ENCODE peak calls at places on chromosomes 13 and 19, in ten cellular contexts. One of them, this sample, is unnamed.
A peak's percentile ranks its signal among the peaks of the same experiment; 100 is the strongest.

GRCh38 chr13:34942732-34943674 is 933 bp downstream of the NBEA start:
- DNase-seq in activated naive CD8-positive, alpha-beta T cell treated with anti-CD3 and anti-CD28 coated beads, Interleukin-2, amount 50 U/mL, for 24 hours: peak; percentile 12
- DNase-seq in nucleus accumbens: peak; percentile 25
- DNase-seq in effector memory CD4-positive, alpha-beta T cell: no peak
- DNase-seq in right cardiac atrium: peak; percentile 15
- DNase-seq in stimulated activated CD4-positive, alpha-beta T cell treated with anti-CD3 and anti-CD28 coated beads, TNF-alpha, amount 100 ng/mL, for 1 hour: no peak
- DNase-seq in cardiac muscle cell: peak; percentile 56
- DNase-seq in EH: peak; percentile 3
- DNase-seq in HT-29: no peak
- DNase-seq in CD4-positive, alpha-beta T cell: no peak
- DNase-seq in this sample: no peak

GRCh38 chr19:2461751-2462634 is 5.2 kb upstream of the LMNB2 start:
- DNase-seq in activated naive CD8-positive, alpha-beta T cell treated with anti-CD3 and anti-CD28 coated beads, Interleukin-2, amount 50 U/mL, for 24 hours: peak; percentile 78
- DNase-seq in stimulated activated CD4-positive, alpha-beta T cell treated with anti-CD3 and anti-CD28 coated beads, TNF-alpha, amount 100 ng/mL, for 1 hour: no peak
- DNase-seq in effector memory CD4-positive, alpha-beta T cell: no peak
- DNase-seq in CD4-positive, alpha-beta T cell: peak; percentile 49
- DNase-seq in cardiac muscle cell: peak; percentile 48
- DNase-seq in EH: peak; percentile 75
- DNase-seq in nucleus accumbens: peak; percentile 25
- DNase-seq in HT-29: peak; percentile 28
- DNase-seq in right cardiac atrium: peak; percentile 74
- DNase-seq in this sample: peak; percentile 77

GRCh38 chr19:387777-388176 is 21.2 kb downstream of the C2CD4C start:
- DNase-seq in CD4-positive, alpha-beta T cell: no peak
- DNase-seq in right cardiac atrium: no peak
- DNase-seq in HT-29: no peak
- DNase-seq in activated naive CD8-positive, alpha-beta T cell treated with anti-CD3 and anti-CD28 coated beads, Interleukin-2, amount 50 U/mL, for 24 hours: no peak
- DNase-seq in cardiac muscle cell: no peak
- DNase-seq in stimulated activated CD4-positive, alpha-beta T cell treated with anti-CD3 and anti-CD28 coated beads, TNF-alpha, amount 100 ng/mL, for 1 hour: no peak
- DNase-seq in effector memory CD4-positive, alpha-beta T cell: no peak
- DNase-seq in EH: no peak
- DNase-seq in nucleus accumbens: no peak
- DNase-seq in this sample: no peak

GRCh38 chr13:113528101-113528797 is 37.7 kb upstream of the DCUN1D2 start:
- DNase-seq in activated naive CD8-positive, alpha-beta T cell treated with anti-CD3 and anti-CD28 coated beads, Interleukin-2, amount 50 U/mL, for 24 hours: no peak
- DNase-seq in HT-29: no peak
- DNase-seq in EH: no peak
- DNase-seq in CD4-positive, alpha-beta T cell: no peak
- DNase-seq in effector memory CD4-positive, alpha-beta T cell: no peak
- DNase-seq in right cardiac atrium: no peak
- DNase-seq in cardiac muscle cell: peak; percentile 71
- DNase-seq in stimulated activated CD4-positive, alpha-beta T cell treated with anti-CD3 and anti-CD28 coated beads, TNF-alpha, amount 100 ng/mL, for 1 hour: no peak
- DNase-seq in nucleus accumbens: no peak
- DNase-seq in this sample: no peak

GRCh38 chr19:48630289-48631036 is 6.7 kb downstream of the DBP start:
- DNase-seq in CD4-positive, alpha-beta T cell: no peak
- DNase-seq in effector memory CD4-positive, alpha-beta T cell: no peak
- DNase-seq in HT-29: peak; percentile 90
- DNase-seq in stimulated activated CD4-positive, alpha-beta T cell treated with anti-CD3 and anti-CD28 coated beads, TNF-alpha, amount 100 ng/mL, for 1 hour: no peak
- DNase-seq in activated naive CD8-positive, alpha-beta T cell treated with anti-CD3 and anti-CD28 coated beads, Interleukin-2, amount 50 U/mL, for 24 hours: no peak
- DNase-seq in nucleus accumbens: no peak
- DNase-seq in EH: no peak
- DNase-seq in cardiac muscle cell: peak; percentile 53
- DNase-seq in right cardiac atrium: peak; percentile 88
- DNase-seq in this sample: no peak

GRCh38 chr13:20331949-20332348 is 99.8 kb upstream of the GJB6 start:
- DNase-seq in activated naive CD8-positive, alpha-beta T cell treated with anti-CD3 and anti-CD28 coated beads, Interleukin-2, amount 50 U/mL, for 24 hours: no peak
- DNase-seq in nucleus accumbens: no peak
- DNase-seq in stimulated activated CD4-positive, alpha-beta T cell treated with anti-CD3 and anti-CD28 coated beads, TNF-alpha, amount 100 ng/mL, for 1 hour: no peak
- DNase-seq in cardiac muscle cell: no peak
- DNase-seq in CD4-positive, alpha-beta T cell: no peak
- DNase-seq in effector memory CD4-positive, alpha-beta T cell: no peak
- DNase-seq in right cardiac atrium: no peak
- DNase-seq in HT-29: no peak
- DNase-seq in EH: peak; percentile 15
- DNase-seq in this sample: no peak

GRCh38 chr19:40742477-40742876 is 7.8 kb downstream of the ACTMAP start:
- DNase-seq in CD4-positive, alpha-beta T cell: no peak
- DNase-seq in stimulated activated CD4-positive, alpha-beta T cell treated with anti-CD3 and anti-CD28 coated beads, TNF-alpha, amount 100 ng/mL, for 1 hour: no peak
- DNase-seq in cardiac muscle cell: no peak
- DNase-seq in HT-29: no peak
- DNase-seq in activated naive CD8-positive, alpha-beta T cell treated with anti-CD3 and anti-CD28 coated beads, Interleukin-2, amount 50 U/mL, for 24 hours: no peak
- DNase-seq in effector memory CD4-positive, alpha-beta T cell: no peak
- DNase-seq in right cardiac atrium: no peak
- DNase-seq in nucleus accumbens: no peak
- DNase-seq in EH: no peak
- DNase-seq in this sample: no peak

GRCh38 chr13:20399515-20399914 is 126.1 kb downstream of the CRYL1 start:
- DNase-seq in effector memory CD4-positive, alpha-beta T cell: no peak
- DNase-seq in HT-29: no peak
- DNase-seq in stimulated activated CD4-positive, alpha-beta T cell treated with anti-CD3 and anti-CD28 coated beads, TNF-alpha, amount 100 ng/mL, for 1 hour: no peak
- DNase-seq in EH: no peak
- DNase-seq in right cardiac atrium: no peak
- DNase-seq in activated naive CD8-positive, alpha-beta T cell treated with anti-CD3 and anti-CD28 coated beads, Interleukin-2, amount 50 U/mL, for 24 hours: no peak
- DNase-seq in nucleus accumbens: no peak
- DNase-seq in CD4-positive, alpha-beta T cell: no peak
- DNase-seq in cardiac muscle cell: no peak
- DNase-seq in this sample: no peak

GRCh38 chr13:113090415-113090770 is 15.2 kb upstream of the F7 start:
- DNase-seq in right cardiac atrium: peak; percentile 3
- DNase-seq in effector memory CD4-positive, alpha-beta T cell: no peak
- DNase-seq in activated naive CD8-positive, alpha-beta T cell treated with anti-CD3 and anti-CD28 coated beads, Interleukin-2, amount 50 U/mL, for 24 hours: no peak
- DNase-seq in stimulated activated CD4-positive, alpha-beta T cell treated with anti-CD3 and anti-CD28 coated beads, TNF-alpha, amount 100 ng/mL, for 1 hour: no peak
- DNase-seq in CD4-positive, alpha-beta T cell: no peak
- DNase-seq in nucleus accumbens: no peak
- DNase-seq in EH: no peak
- DNase-seq in HT-29: no peak
- DNase-seq in cardiac muscle cell: no peak
- DNase-seq in this sample: no peak

GRCh38 chr13:114263590-114263989 is 17.8 kb upstream of the UPF3A start:
- DNase-seq in HT-29: no peak
- DNase-seq in activated naive CD8-positive, alpha-beta T cell treated with anti-CD3 and anti-CD28 coated beads, Interleukin-2, amount 50 U/mL, for 24 hours: no peak
- DNase-seq in CD4-positive, alpha-beta T cell: no peak
- DNase-seq in nucleus accumbens: no peak
- DNase-seq in effector memory CD4-positive, alpha-beta T cell: peak; percentile 11
- DNase-seq in EH: no peak
- DNase-seq in stimulated activated CD4-positive, alpha-beta T cell treated with anti-CD3 and anti-CD28 coated beads, TNF-alpha, amount 100 ng/mL, for 1 hour: no peak
- DNase-seq in cardiac muscle cell: no peak
- DNase-seq in right cardiac atrium: no peak
- DNase-seq in this sample: no peak

GRCh38 chr13:89831157-89831556 is 1516.3 kb upstream of the MIR17HG start:
- DNase-seq in activated naive CD8-positive, alpha-beta T cell treated with anti-CD3 and anti-CD28 coated beads, Interleukin-2, amount 50 U/mL, for 24 hours: no peak
- DNase-seq in effector memory CD4-positive, alpha-beta T cell: no peak
- DNase-seq in cardiac muscle cell: no peak
- DNase-seq in EH: no peak
- DNase-seq in stimulated activated CD4-positive, alpha-beta T cell treated with anti-CD3 and anti-CD28 coated beads, TNF-alpha, amount 100 ng/mL, for 1 hour: no peak
- DNase-seq in HT-29: no peak
- DNase-seq in CD4-positive, alpha-beta T cell: no peak
- DNase-seq in nucleus accumbens: no peak
- DNase-seq in right cardiac atrium: no peak
- DNase-seq in this sample: no peak